ENCODE peak calls at places on chromosomes 6 and 20, in ten cellular contexts. E is sigmoid colon, T is endothelial cell of umbilical vein, L is IMR-90, I is testis, V is breast epithelium, H is tibial nerve, B is transverse colon, G is heart left ventricle, A is adrenal gland. C is an unnamed sample.

GRCh38 chr6:46062312-46062711 is 46.7 kb upstream of the CLIC5 start:
- DNase-seq in E (no peak), T (no peak), L (no peak), I (no peak), V (no peak), H (no peak), B (peak; percentile 52), G (no peak), A (no peak), C (peak; percentile 55)

GRCh38 chr6:139334791-139335446 is 39.5 kb downstream of the CITED2 start:
- DNase-seq in E (no peak), T (peak; percentile 22), L (peak; percentile 95), I (no peak), V (no peak), H (peak; percentile 64), B (no peak), G (no peak), A (no peak), C (peak; percentile 16)

GRCh38 chr20:34363062-34364012 is at the start of gene ITCH:
- DNase-seq in E (peak; percentile 98), T (peak; percentile 95), L (peak; percentile 95), I (peak; percentile 98), V (peak; percentile 95), H (peak; percentile 93), B (peak; percentile 96), G (peak; percentile 98), A (peak; percentile 93), C (peak; percentile 98)

GRCh38 chr20:62603021-62603906 is 39.0 kb upstream of the SLCO4A1 start:
- DNase-seq in E (peak; percentile 83), T (peak; percentile 86), L (peak; percentile 47), I (peak; percentile 55), V (peak; percentile 83), H (no peak), B (peak; percentile 44), G (peak; percentile 75), A (no peak), C (peak; percentile 89)

GRCh38 chr6:21588812-21589811 is 4.4 kb upstream of the SOX4 start:
- DNase-seq in E (peak; percentile 91), T (peak; percentile 91), L (peak; percentile 90), I (peak; percentile 92), V (peak; percentile 89), H (peak; percentile 89), B (peak; percentile 91), G (peak; percentile 89), A (peak; percentile 90), C (peak; percentile 88)

GRCh38 chr6:71383476-71383875 is 94.9 kb downstream of the OGFRL1 start:
- DNase-seq in E (no peak), T (no peak), L (no peak), I (no peak), V (no peak), H (no peak), B (no peak), G (no peak), A (no peak), C (no peak)

GRCh38 chr6:105263685-105264298 is 84.0 kb upstream of the POPDC3 start:
- DNase-seq in E (no peak), T (no peak), L (peak; percentile 21), I (no peak), V (no peak), H (no peak), B (no peak), G (no peak), A (no peak), C (no peak)

GRCh38 chr20:36498386-36499179 is 42.7 kb upstream of the MYL9 start:
- DNase-seq in E (no peak), T (no peak), L (no peak), I (no peak), V (no peak), H (no peak), B (no peak), G (peak; percentile 84), A (no peak), C (no peak)

GRCh38 chr6:158039178-158039557 is 57.5 kb downstream of the SYNJ2 start:
- DNase-seq in E (peak; percentile 59), T (no peak), L (peak; percentile 67), I (no peak), V (no peak), H (no peak), B (peak; percentile 2), G (no peak), A (no peak), C (no peak)

GRCh38 chr20:50992733-50993457 is 30.0 kb downstream of the KCNG1 start:
- DNase-seq in E (no peak), T (peak; percentile 69), L (peak; percentile 69), I (peak; percentile 93), V (no peak), H (no peak), B (peak; percentile 51), G (no peak), A (no peak), C (no peak)

GRCh38 chr6:107803957-107804356 is 20.2 kb downstream of the SCML4 start:
- DNase-seq in E (no peak), T (no peak), L (no peak), I (no peak), V (no peak), H (no peak), B (no peak), G (no peak), A (no peak), C (no peak)

GRCh38 chr6:107114872-107115694 is at the start of gene BEND3:
- DNase-seq in E (peak; percentile 63), T (no peak), L (no peak), I (peak; percentile 54), V (no peak), H (no peak), B (peak; percentile 38), G (peak; percentile 60), A (peak; percentile 52), C (peak; percentile 53)

GRCh38 chr6:81727876-81728517 is 24.5 kb downstream of the TENT5A start:
- DNase-seq in E (no peak), T (no peak), L (no peak), I (no peak), V (peak; percentile 52), H (no peak), B (no peak), G (no peak), A (no peak), C (peak; percentile 51)

DNA sequence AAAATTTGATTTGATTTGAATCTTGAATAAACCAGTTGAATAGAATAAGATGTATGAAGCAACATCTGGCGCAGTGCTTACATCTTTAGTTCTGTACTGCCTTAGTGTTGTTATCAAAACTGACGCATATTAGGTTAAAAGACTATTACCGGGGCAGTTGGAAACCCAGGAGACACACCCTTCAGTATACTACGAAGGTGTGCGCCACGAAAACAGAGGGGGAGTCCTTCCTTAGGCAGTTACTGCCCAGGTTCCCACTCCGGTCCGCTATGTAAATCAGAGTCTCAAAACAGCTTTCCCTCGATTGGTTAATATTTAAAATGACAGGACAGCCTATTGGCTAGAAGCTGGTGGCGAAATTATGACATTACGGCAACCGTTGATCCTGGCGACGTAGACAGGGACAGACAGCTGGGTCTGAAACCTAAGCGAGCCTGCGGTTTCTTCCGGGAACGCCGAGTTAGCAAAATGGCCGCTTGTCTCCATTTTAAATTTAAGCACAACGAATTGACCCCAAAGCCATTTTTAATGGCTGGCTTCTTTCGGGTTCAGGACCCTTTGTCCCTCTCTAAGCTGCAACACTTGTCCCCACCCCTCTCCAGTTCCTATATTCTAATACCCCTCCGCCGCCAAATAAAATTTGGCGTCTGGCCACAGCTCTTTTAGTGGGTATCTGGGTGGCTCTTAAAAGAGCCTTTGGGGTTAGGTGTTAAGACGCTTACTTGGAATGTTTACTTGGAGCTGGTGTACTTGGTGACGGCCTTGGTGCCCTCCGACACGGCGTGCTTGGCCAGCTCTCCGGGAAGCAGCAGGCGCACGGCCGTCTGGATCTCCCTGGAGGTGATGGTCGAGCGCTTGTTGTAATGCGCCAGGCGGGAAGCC is 35.8 kb downstream of the HFE start:
- DNase-seq in E (peak; percentile 98), T (peak; percentile 97), L (peak; percentile 99), I (peak; percentile 98), V (peak; percentile 93), H (peak; percentile 95), B (peak; percentile 97), G (peak; percentile 98), A (peak; percentile 94), C (peak; percentile 98)
- H3K36me3 ChIP-seq in E (no peaks in the 10 kb centered on the region), T (no peaks in the 10 kb centered on the region), L (no peaks in the 10 kb centered on the region), I (no peaks in the 10 kb centered on the region), V (no peaks in the 10 kb centered on the region), H (no peaks in the 10 kb centered on the region), B (no peaks in the 10 kb centered on the region), G (peaks cover 10% of the 10 kb centered on the region), A (no peaks in the 10 kb centered on the region), C (no peaks in the 10 kb centered on the region)

GRCh38 chr6:145349950-145350510 is 385.3 kb downstream of the EPM2A start:
- DNase-seq in E (no peak), T (no peak), L (no peak), I (no peak), V (no peak), H (no peak), B (no peak), G (no peak), A (no peak), C (no peak)
- TF ChIP-seq POLR2A in E (no peak), T (no peak), L (no peak), I (no peak), V (no peak), H (no peak), B (no peak), G (no peak), A (no peak), C (no peak)

GRCh38 chr6:80233955-80234354 is 127.5 kb downstream of the BCKDHB start:
- DNase-seq in E (no peak), T (no peak), L (no peak), I (no peak), V (no peak), H (no peak), B (no peak), G (no peak), A (no peak), C (no peak)
- H3K36me3 ChIP-seq in E (no peaks in the 10 kb centered on the region), T (no peaks in the 10 kb centered on the region), L (no peaks in the 10 kb centered on the region), I (no peaks in the 10 kb centered on the region), V (no peaks in the 10 kb centered on the region), H (no peaks in the 10 kb centered on the region), B (no peaks in the 10 kb centered on the region), G (no peaks in the 10 kb centered on the region), A (no peaks in the 10 kb centered on the region), C (no peaks in the 10 kb centered on the region)

GRCh38 chr6:4567141-4567540 is 209.1 kb upstream of the CDYL start:
- DNase-seq in E (no peak), T (no peak), L (peak; percentile 72), I (no peak), V (no peak), H (no peak), B (no peak), G (no peak), A (no peak), C (no peak)

GRCh38 chr6:4565301-4566250 is 210.6 kb upstream of the CDYL start:
- DNase-seq in E (no peak), T (no peak), L (no peak), I (no peak), V (no peak), H (no peak), B (no peak), G (no peak), A (no peak), C (no peak)

GRCh38 chr6:4563877-4564276 is 212.3 kb upstream of the CDYL start:
- DNase-seq in E (no peak), T (no peak), L (no peak), I (no peak), V (no peak), H (no peak), B (no peak), G (no peak), A (no peak), C (no peak)

GRCh38 chr6:4561773-4562172 is 214.4 kb upstream of the CDYL start:
- DNase-seq in E (no peak), T (no peak), L (no peak), I (no peak), V (no peak), H (no peak), B (no peak), G (no peak), A (no peak), C (no peak)

GRCh38 chr6:4564746-4565145 is 211.5 kb upstream of the CDYL start:
- DNase-seq in E (no peak), T (no peak), L (no peak), I (no peak), V (no peak), H (no peak), B (no peak), G (no peak), A (no peak), C (no peak)
- TF ChIP-seq POLR2A in E (no peak), T (no peak), L (no peak), I (no peak), V (no peak), H (no peak), B (no peak), G (no peak), A (no peak), C (no peak)